ENCODE peak calls at places on chromosomes 6 and 20, in eight cellular contexts. One of them, this sample, is unnamed.

GRCh38 chr6:138538390-138539031 is 39.2 kb upstream of the NHSL1 start:
- ATAC-seq in HepG2: peak; percentile 76
- ATAC-seq in upper lobe of left lung: no peak
- ATAC-seq in GM23338: peak; percentile 43
- ATAC-seq in Panc1: no peak
- ATAC-seq in GM12878: no peak
- ATAC-seq in HCT116: no peak
- ATAC-seq in K562: no peak
- ATAC-seq in this sample: no peak

GRCh38 chr6:135647521-135647920 is 150.0 kb upstream of the AHI1 start:
- ATAC-seq in HepG2: no peak
- ATAC-seq in upper lobe of left lung: no peak
- ATAC-seq in GM23338: no peak
- ATAC-seq in Panc1: no peak
- ATAC-seq in GM12878: no peak
- ATAC-seq in HCT116: no peak
- ATAC-seq in K562: no peak
- ATAC-seq in this sample: no peak

GRCh38 chr20:59938696-59939051 is 1.4 kb downstream of the PPP1R3D start:
- ATAC-seq in HepG2: no peak
- ATAC-seq in upper lobe of left lung: no peak
- ATAC-seq in GM23338: no peak
- ATAC-seq in Panc1: no peak
- ATAC-seq in GM12878: no peak
- ATAC-seq in HCT116: no peak
- ATAC-seq in K562: no peak
- ATAC-seq in this sample: no peak

GRCh38 chr6:135054238-135054574 is 416 bp downstream of the HBS1L start:
- ATAC-seq in HepG2: peak; percentile 51
- ATAC-seq in upper lobe of left lung: no peak
- ATAC-seq in GM23338: peak; percentile 23
- ATAC-seq in Panc1: peak; percentile 18
- ATAC-seq in GM12878: peak; percentile 40
- ATAC-seq in HCT116: peak; percentile 26
- ATAC-seq in K562: peak; percentile 39
- ATAC-seq in this sample: no peak

GRCh38 chr20:62627901-62628612 is 14.2 kb upstream of the SLCO4A1 start:
- ATAC-seq in HepG2: no peak
- ATAC-seq in upper lobe of left lung: no peak
- ATAC-seq in GM23338: no peak
- ATAC-seq in Panc1: peak; percentile 49
- ATAC-seq in GM12878: peak; percentile 69
- ATAC-seq in HCT116: no peak
- ATAC-seq in K562: no peak
- ATAC-seq in this sample: no peak

GRCh38 chr6:14634072-14634471 is 516.5 kb downstream of the CD83 start:
- ATAC-seq in HepG2: no peak
- ATAC-seq in upper lobe of left lung: no peak
- ATAC-seq in GM23338: no peak
- ATAC-seq in Panc1: no peak
- ATAC-seq in GM12878: no peak
- ATAC-seq in HCT116: no peak
- ATAC-seq in K562: no peak
- ATAC-seq in this sample: no peak

GRCh38 chr20:16922834-16923233 is 174.7 kb downstream of the OTOR start:
- ATAC-seq in HepG2: no peak
- ATAC-seq in upper lobe of left lung: peak; percentile 65
- ATAC-seq in GM23338: no peak
- ATAC-seq in Panc1: no peak
- ATAC-seq in GM12878: no peak
- ATAC-seq in HCT116: no peak
- ATAC-seq in K562: no peak
- ATAC-seq in this sample: peak; percentile 55

GRCh38 chr6:48977573-48977972 is 485.5 kb downstream of the MMUT start:
- ATAC-seq in HepG2: no peak
- ATAC-seq in upper lobe of left lung: no peak
- ATAC-seq in GM23338: no peak
- ATAC-seq in Panc1: no peak
- ATAC-seq in GM12878: no peak
- ATAC-seq in HCT116: no peak
- ATAC-seq in K562: no peak
- ATAC-seq in this sample: no peak

DNA sequence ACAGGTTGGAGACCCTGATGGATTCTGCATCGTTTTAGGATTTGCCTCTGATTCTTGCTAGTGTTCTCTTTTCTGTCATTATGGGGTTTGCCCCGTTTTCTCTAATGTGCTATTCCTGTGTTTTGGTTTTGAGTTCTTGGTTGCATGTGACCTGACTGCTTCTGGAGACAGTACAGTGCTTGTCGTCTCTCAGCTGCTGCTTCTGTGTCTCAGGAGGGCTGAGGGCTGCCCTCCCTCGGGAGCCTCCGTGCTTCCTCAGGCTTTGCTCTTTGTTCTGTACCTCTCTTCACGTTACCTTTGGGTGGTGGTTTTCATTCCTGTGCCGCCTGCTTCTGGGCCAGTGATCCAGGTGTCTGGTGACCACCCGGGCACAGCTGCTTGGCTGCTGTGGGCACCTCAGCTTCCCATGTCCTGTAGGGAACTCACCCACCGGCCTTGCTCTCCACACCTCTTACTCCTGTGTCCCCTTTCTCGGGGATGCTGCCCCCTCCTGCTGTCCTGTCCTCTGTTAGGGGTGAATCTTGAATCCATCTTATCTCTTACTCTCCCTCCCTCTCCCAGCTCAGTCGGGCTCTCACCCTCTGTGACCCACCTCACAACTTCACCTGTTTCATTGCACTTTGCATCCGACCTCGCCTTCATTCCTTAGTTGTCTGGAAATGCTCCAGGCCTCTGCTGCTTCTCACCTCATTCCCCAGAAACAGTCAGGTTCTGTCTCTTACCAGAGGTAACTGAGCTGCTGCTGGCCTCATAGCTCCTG is 33.2 kb downstream of the PANK2 start:
- ATAC-seq in HepG2: no peak
- ATAC-seq in upper lobe of left lung: no peak
- ATAC-seq in GM23338: no peak
- ATAC-seq in Panc1: no peak
- ATAC-seq in GM12878: no peak
- ATAC-seq in HCT116: no peak
- ATAC-seq in K562: no peak
- ATAC-seq in this sample: no peak
- H3K4me1 ChIP-seq in HepG2: peaks cover 19% of the 10 kb centered on the region
- H3K4me1 ChIP-seq in upper lobe of left lung: peaks cover 20% of the 10 kb centered on the region
- H3K4me1 ChIP-seq in GM23338: peaks cover 16% of the 10 kb centered on the region
- H3K4me1 ChIP-seq in Panc1: no peaks in the 10 kb centered on the region
- H3K4me1 ChIP-seq in GM12878: no peaks in the 10 kb centered on the region
- H3K4me1 ChIP-seq in HCT116: no peaks in the 10 kb centered on the region
- H3K4me1 ChIP-seq in K562: peaks cover 11% of the 10 kb centered on the region
- H3K4me1 ChIP-seq in this sample: no peaks in the 10 kb centered on the region

GRCh38 chr6:10615675-10616074 is 78.7 kb downstream of the C6orf52 start:
- ATAC-seq in HepG2: no peak
- ATAC-seq in upper lobe of left lung: no peak
- ATAC-seq in GM23338: no peak
- ATAC-seq in Panc1: no peak
- ATAC-seq in GM12878: no peak
- ATAC-seq in HCT116: no peak
- ATAC-seq in K562: peak; percentile 28
- ATAC-seq in this sample: no peak

GRCh38 chr6:10613693-10614092 is 80.7 kb downstream of the C6orf52 start:
- ATAC-seq in HepG2: peak; percentile 18
- ATAC-seq in upper lobe of left lung: no peak
- ATAC-seq in GM23338: no peak
- ATAC-seq in Panc1: no peak
- ATAC-seq in GM12878: no peak
- ATAC-seq in HCT116: no peak
- ATAC-seq in K562: no peak
- ATAC-seq in this sample: no peak

GRCh38 chr6:10610289-10610688 is 84.1 kb downstream of the C6orf52 start:
- ATAC-seq in HepG2: no peak
- ATAC-seq in upper lobe of left lung: no peak
- ATAC-seq in GM23338: no peak
- ATAC-seq in Panc1: no peak
- ATAC-seq in GM12878: no peak
- ATAC-seq in HCT116: no peak
- ATAC-seq in K562: no peak
- ATAC-seq in this sample: peak; percentile 89

GRCh38 chr6:10612161-10612560 is 82.3 kb downstream of the C6orf52 start:
- ATAC-seq in HepG2: no peak
- ATAC-seq in upper lobe of left lung: no peak
- ATAC-seq in GM23338: peak; percentile 18
- ATAC-seq in Panc1: no peak
- ATAC-seq in GM12878: no peak
- ATAC-seq in HCT116: no peak
- ATAC-seq in K562: no peak
- ATAC-seq in this sample: no peak

DNA sequence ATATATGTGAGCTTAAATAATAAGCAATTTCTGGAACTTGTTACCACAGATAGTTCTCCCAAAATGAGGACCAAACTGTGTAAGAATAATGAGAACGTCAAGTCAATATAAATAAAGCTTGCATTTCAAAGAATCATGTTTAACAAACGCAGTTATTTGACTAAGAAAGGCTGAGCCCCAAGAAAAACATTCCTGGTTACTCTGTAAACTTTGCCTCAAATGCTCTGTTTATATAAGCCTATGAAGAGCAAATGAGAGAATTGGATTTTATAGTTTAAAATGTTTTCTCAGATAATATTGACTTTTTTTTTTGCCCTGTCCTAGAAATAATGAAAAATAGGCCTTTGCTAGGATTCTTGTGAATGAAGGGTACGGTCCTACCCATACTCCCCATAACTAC is 81.3 kb downstream of the C6orf52 start:
- ATAC-seq in HepG2: peak; percentile 84
- ATAC-seq in upper lobe of left lung: no peak
- ATAC-seq in GM23338: no peak
- ATAC-seq in Panc1: no peak
- ATAC-seq in GM12878: no peak
- ATAC-seq in HCT116: no peak
- ATAC-seq in K562: no peak
- ATAC-seq in this sample: no peak
- TF ChIP-seq POLR2AphosphoS5 in HepG2: no peak
- TF ChIP-seq POLR2AphosphoS5 in upper lobe of left lung: no peak
- TF ChIP-seq POLR2AphosphoS5 in GM23338: no peak
- TF ChIP-seq POLR2AphosphoS5 in Panc1: no peak
- TF ChIP-seq POLR2AphosphoS5 in GM12878: no peak
- TF ChIP-seq POLR2AphosphoS5 in HCT116: no peak
- TF ChIP-seq POLR2AphosphoS5 in K562: no peak
- TF ChIP-seq POLR2AphosphoS5 in this sample: no peak

GRCh38 chr20:64048402-64049044 is 916 bp downstream of the SOX18 start:
- ATAC-seq in HepG2: no peak
- ATAC-seq in upper lobe of left lung: no peak
- ATAC-seq in GM23338: peak; percentile 20
- ATAC-seq in Panc1: no peak
- ATAC-seq in GM12878: peak; percentile 17
- ATAC-seq in HCT116: no peak
- ATAC-seq in K562: no peak
- ATAC-seq in this sample: no peak
- H3K4me3 ChIP-seq in HepG2: peak overlapping the region; percentile 88
- H3K4me3 ChIP-seq in upper lobe of left lung: peak overlapping the region; percentile 40
- H3K4me3 ChIP-seq in GM23338: peak overlapping the region; percentile 53
- H3K4me3 ChIP-seq in Panc1: peak overlapping the region; percentile 33
- H3K4me3 ChIP-seq in GM12878: no peak overlapping the region
- H3K4me3 ChIP-seq in HCT116: no peak overlapping the region
- H3K4me3 ChIP-seq in K562: peak overlapping the region; percentile 44
- H3K4me3 ChIP-seq in this sample: peak overlapping the region; percentile 1

DNA sequence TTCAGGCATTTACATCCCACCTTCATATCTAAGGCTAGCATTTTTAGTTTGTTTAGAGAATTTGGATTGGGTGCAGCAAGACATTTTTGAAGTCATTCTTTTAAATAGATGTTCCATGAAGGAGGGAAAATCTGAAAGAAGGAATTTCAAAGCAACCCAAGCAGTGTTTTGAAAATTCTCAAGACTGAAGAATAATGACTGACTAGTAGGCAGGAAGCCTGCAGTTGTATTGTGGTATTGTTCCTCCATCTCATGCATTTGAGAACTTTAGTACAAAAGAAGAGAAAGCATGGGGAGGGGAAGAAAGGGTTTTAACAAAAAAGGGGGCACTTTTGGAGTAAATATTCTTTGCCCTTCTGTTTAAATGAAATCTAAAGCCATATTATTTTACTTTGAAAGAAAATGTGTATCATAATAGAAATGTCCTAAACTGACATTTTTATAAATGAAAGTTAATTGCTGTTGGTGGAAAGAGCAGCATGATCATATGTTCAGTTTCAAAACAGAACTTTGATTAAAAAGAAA is 6.6 kb downstream of the NCOA3 start:
- ATAC-seq in HepG2: no peak
- ATAC-seq in upper lobe of left lung: no peak
- ATAC-seq in GM23338: peak; percentile 62
- ATAC-seq in Panc1: no peak
- ATAC-seq in GM12878: peak; percentile 35
- ATAC-seq in HCT116: no peak
- ATAC-seq in K562: no peak
- ATAC-seq in this sample: no peak
- H3K4me1 ChIP-seq in HepG2: peaks cover 76% of the 10 kb centered on the region
- H3K4me1 ChIP-seq in upper lobe of left lung: peaks cover 19% of the 10 kb centered on the region
- H3K4me1 ChIP-seq in GM23338: peaks cover 46% of the 10 kb centered on the region
- H3K4me1 ChIP-seq in Panc1: peaks cover 28% of the 10 kb centered on the region
- H3K4me1 ChIP-seq in GM12878: peaks cover 26% of the 10 kb centered on the region
- H3K4me1 ChIP-seq in HCT116: peaks cover 19% of the 10 kb centered on the region
- H3K4me1 ChIP-seq in K562: peaks cover 8% of the 10 kb centered on the region
- H3K4me1 ChIP-seq in this sample: peaks cover 55% of the 10 kb centered on the region

GRCh38 chr6:26185004-26185403 is 97.8 kb downstream of the HFE start:
- ATAC-seq in HepG2: no peak
- ATAC-seq in upper lobe of left lung: no peak
- ATAC-seq in GM23338: no peak
- ATAC-seq in Panc1: no peak
- ATAC-seq in GM12878: no peak
- ATAC-seq in HCT116: no peak
- ATAC-seq in K562: no peak
- ATAC-seq in this sample: no peak
- TF ChIP-seq POLR2AphosphoS5 in HepG2: no peak
- TF ChIP-seq POLR2AphosphoS5 in upper lobe of left lung: no peak
- TF ChIP-seq POLR2AphosphoS5 in GM23338: no peak
- TF ChIP-seq POLR2AphosphoS5 in Panc1: no peak
- TF ChIP-seq POLR2AphosphoS5 in GM12878: no peak
- TF ChIP-seq POLR2AphosphoS5 in HCT116: no peak
- TF ChIP-seq POLR2AphosphoS5 in K562: no peak
- TF ChIP-seq POLR2AphosphoS5 in this sample: no peak

DNA sequence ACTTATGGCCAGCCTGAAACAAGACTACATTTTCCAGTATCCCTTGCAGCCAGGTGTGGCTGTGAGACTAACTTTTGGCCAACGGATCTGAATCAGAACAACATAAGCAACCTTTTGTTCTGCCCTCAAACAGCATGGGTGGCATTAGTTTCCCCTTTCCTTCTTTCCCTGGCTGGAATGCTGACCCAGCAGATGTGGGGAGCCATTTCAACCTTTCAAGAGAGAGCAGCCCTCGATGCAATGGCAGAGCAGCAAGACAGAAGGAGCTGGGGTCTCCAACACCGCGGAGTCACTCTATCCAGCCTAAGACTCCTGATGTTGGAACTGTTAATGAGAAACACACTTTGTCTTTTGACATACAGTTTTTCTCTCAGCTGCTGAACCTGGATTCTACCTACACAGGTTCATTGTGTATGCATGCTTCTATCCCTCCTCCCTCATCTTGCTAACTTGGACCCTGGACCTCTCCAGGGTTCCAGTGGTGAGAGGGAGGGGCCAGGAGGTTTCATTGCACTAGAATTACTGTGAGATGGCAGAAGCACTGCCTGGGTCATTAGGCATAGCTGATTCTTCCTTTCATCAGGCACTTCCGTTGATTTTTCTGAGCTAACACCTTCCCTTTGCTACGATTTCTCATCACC is 28.8 kb upstream of the DDR1 start:
- ATAC-seq in HepG2: peak; percentile 91
- ATAC-seq in upper lobe of left lung: no peak
- ATAC-seq in GM23338: no peak
- ATAC-seq in Panc1: no peak
- ATAC-seq in GM12878: no peak
- ATAC-seq in HCT116: no peak
- ATAC-seq in K562: no peak
- ATAC-seq in this sample: no peak
- H3K4me3 ChIP-seq in HepG2: peak overlapping the region; percentile 30
- H3K4me3 ChIP-seq in upper lobe of left lung: no peak overlapping the region
- H3K4me3 ChIP-seq in GM23338: no peak overlapping the region
- H3K4me3 ChIP-seq in Panc1: no peak overlapping the region
- H3K4me3 ChIP-seq in GM12878: no peak overlapping the region
- H3K4me3 ChIP-seq in HCT116: no peak overlapping the region
- H3K4me3 ChIP-seq in K562: no peak overlapping the region
- H3K4me3 ChIP-seq in this sample: no peak overlapping the region